ENCODE peak calls at places on chromosomes 1 and 21, in eight cellular contexts. W, R, V, I, H, A, Z and E are unnamed samples.

GRCh38 chr1:181044449-181044966 is 10.7 kb downstream of the MR1 start:
- DNase-seq in W (peak; percentile 62), A (no peak), V (no peak), I (no peak), H (no peak), R (peak; percentile 13), Z (no peak), E (peak; percentile 63)

GRCh38 chr1:27861436-27861835 is 10.9 kb upstream of the THEMIS2 start:
- DNase-seq in H (no peak), V (no peak), R (no peak), Z (no peak), W (no peak), I (no peak), A (no peak), E (no peak)

GRCh38 chr21:42019101-42019605 is 9.0 kb upstream of the ZBTB21 start:
- DNase-seq in Z (no peak), H (no peak), A (no peak), W (no peak), R (no peak), V (no peak), I (no peak), E (no peak)

GRCh38 chr1:119880063-119880462 is 16.3 kb downstream of the ADAM30 start:
- DNase-seq in R (no peak), H (no peak), I (no peak), Z (no peak), V (no peak), W (no peak), A (no peak), E (no peak)

GRCh38 chr21:37877171-37877570 is 39.1 kb downstream of the KCNJ6 start:
- DNase-seq in H (no peak), I (peak; percentile 12), A (no peak), W (no peak), R (peak; percentile 50), V (no peak), Z (no peak), E (no peak)

GRCh38 chr1:69737527-69738176 is 169.9 kb downstream of the LRRC7 start:
- DNase-seq in H (no peak), V (no peak), A (no peak), Z (no peak), I (peak; percentile 61), W (peak; percentile 9), R (peak; percentile 59), E (peak; percentile 6)

GRCh38 chr1:156838972-156839371 is 19.9 kb downstream of the INSRR start:
- DNase-seq in I (peak; percentile 34), Z (peak; percentile 29), W (peak; percentile 41), R (peak; percentile 23), H (no peak), V (no peak), A (no peak), E (no peak)

GRCh38 chr1:58584082-58584895 is 7.2 kb upstream of the TACSTD2 start:
- DNase-seq in R (peak; percentile 98), V (no peak), Z (no peak), W (peak; percentile 76), H (no peak), A (no peak), I (peak; percentile 91), E (no peak)

GRCh38 chr1:39183503-39184353 is 20.8 kb upstream of the MACF1 start:
- DNase-seq in H (peak; percentile 75), I (peak; percentile 93), V (peak; percentile 72), A (no peak), Z (peak; percentile 67), R (peak; percentile 96), W (peak; percentile 74), E (peak; percentile 78)

GRCh38 chr21:45118099-45118498 is 43.7 kb downstream of the ADARB1 start:
- DNase-seq in A (no peak), H (no peak), Z (no peak), W (no peak), V (no peak), R (no peak), I (no peak), E (no peak)